ENCODE peak calls at places on chromosomes 16 and 17, in seven cellular contexts. H, N, U, P, W, L and Q are unnamed samples.

GRCh38 chr17:887842-888214 is 91.7 kb downstream of the NXN start:
- DNase-seq in P (no peak), W (no peak), U (no peak), L (no peak), N (no peak), H (no peak), Q (no peak)

GRCh38 chr17:82963104-82963950 is 116.1 kb upstream of the METRNL start:
- DNase-seq in N (no peak), H (no peak), L (peak; percentile 14), P (peak; percentile 88), W (peak; percentile 71), U (peak; percentile 59), Q (peak; percentile 25)

GRCh38 chr16:49455991-49456745 is 82.6 kb downstream of the C16orf78 start:
- DNase-seq in H (no peak), P (peak; percentile 34), N (no peak), U (no peak), L (no peak), W (no peak), Q (no peak)

GRCh38 chr16:11507991-11508390 is 78.7 kb downstream of the LITAF start:
- DNase-seq in P (no peak), H (no peak), W (no peak), U (no peak), L (no peak), N (no peak), Q (no peak)

GRCh38 chr17:1628856-1629646 is 417 bp upstream of the SLC43A2 start:
- DNase-seq in H (peak; percentile 90), P (peak; percentile 97), N (peak; percentile 86), U (peak; percentile 95), W (peak; percentile 89), L (peak; percentile 85), Q (peak; percentile 100)

GRCh38 chr16:5642470-5642869 is 544.9 kb upstream of the EEF2KMT start:
- DNase-seq in N (no peak), L (no peak), W (no peak), P (no peak), U (no peak), H (no peak), Q (no peak)

GRCh38 chr17:31824771-31825360 is 34.2 kb downstream of the COPRS start:
- DNase-seq in N (no peak), W (no peak), U (no peak), P (no peak), L (no peak), H (no peak), Q (no peak)

GRCh38 chr17:48578616-48579560 is 738 bp upstream of the HOXB4 start:
- DNase-seq in N (no peak), P (no peak), L (no peak), U (no peak), W (no peak), H (peak; percentile 14), Q (no peak)

GRCh38 chr17:52170963-52171572 is 12.6 kb upstream of the CA10 start:
- DNase-seq in H (peak; percentile 52), L (no peak), N (no peak), P (no peak), U (peak; percentile 45), W (peak; percentile 39), Q (peak; percentile 45)

GRCh38 chr16:56933266-56933619 is 1.3 kb downstream of the HERPUD1 start:
- DNase-seq in U (peak; percentile 9), H (no peak), W (no peak), N (no peak), L (no peak), P (no peak), Q (no peak)

GRCh38 chr17:46028374-46028773 is 29.3 kb downstream of the STH start:
- DNase-seq in P (no peak), U (peak; percentile 7), L (no peak), W (no peak), N (no peak), H (no peak), Q (no peak)

GRCh38 chr16:54867302-54867832 is 63.3 kb upstream of the IRX5 start:
- DNase-seq in N (no peak), H (no peak), P (no peak), U (no peak), W (no peak), L (no peak), Q (no peak)

GRCh38 chr17:74744714-74745547 is 3.5 kb upstream of the NHERF1 start:
- DNase-seq in L (peak; percentile 74), U (peak; percentile 94), P (peak; percentile 92), N (peak; percentile 49), H (peak; percentile 72), W (peak; percentile 89), Q (peak; percentile 75)

GRCh38 chr17:47915667-47916242 is 19.7 kb downstream of the SP2 start:
- DNase-seq in P (peak; percentile 73), L (no peak), H (no peak), U (no peak), N (no peak), W (no peak), Q (no peak)

GRCh38 chr16:57759541-57760356 is 24.2 kb downstream of the KATNB1 start:
- DNase-seq in W (no peak), P (peak; percentile 47), U (no peak), L (no peak), N (no peak), H (no peak), Q (peak; percentile 63)

GRCh38 chr16:87834015-87834667 is 35.2 kb downstream of the SLC7A5 start:
- DNase-seq in U (no peak), H (no peak), P (no peak), N (no peak), W (no peak), L (peak; percentile 12), Q (no peak)

GRCh38 chr17:80141463-80142165 is 5.3 kb downstream of the EIF4A3 start:
- DNase-seq in P (no peak), U (no peak), W (no peak), L (no peak), N (no peak), H (no peak), Q (no peak)

GRCh38 chr16:85522517-85522841 is 90.6 kb upstream of the GSE1 start:
- DNase-seq in P (no peak), W (no peak), H (no peak), U (no peak), L (no peak), N (no peak), Q (no peak)

GRCh38 chr16:551210-551609 is 9.0 kb upstream of the PRR35 start:
- DNase-seq in P (no peak), U (no peak), N (no peak), H (no peak), W (no peak), L (no peak), Q (no peak)

GRCh38 chr16:50261707-50262235 is 4.6 kb upstream of the ADCY7 start:
- DNase-seq in P (peak; percentile 52), U (no peak), W (no peak), H (no peak), N (no peak), L (no peak), Q (no peak)